ENCODE peak calls at places on chromosomes 16 and 17, in four cellular contexts. V is stomach, P is SK-N-SH, G is sigmoid colon. U is an unnamed sample.

GRCh38 chr17:66952031-66952524 is 12.4 kb upstream of the CACNG4 start:
- DNase-seq in G (no peak), P (no peak), V (peak), U (no peak)

GRCh38 chr16:12317121-12317810 is 340.7 kb downstream of the SNX29 start:
- DNase-seq in G (no peak), P (no peak), V (no peak), U (no peak)

GRCh38 chr16:11627822-11628457 is 40.3 kb upstream of the SNN start:
- DNase-seq in P (no peak), V (peak), G (peak), U (no peak)

GRCh38 chr17:7249830-7250229 is 1.7 kb downstream of the CTDNEP1 start:
- DNase-seq in V (no peak), G (no peak), P (no peak), U (no peak)

GRCh38 chr17:50026046-50026675 is 29.7 kb upstream of the ITGA3 start:
- DNase-seq in V (no peak), G (no peak), P (peak), U (no peak)

GRCh38 chr17:44318077-44318892 is 6.3 kb downstream of the SLC25A39 start:
- DNase-seq in V (no peak), P (peak), G (no peak), U (peak)

GRCh38 chr16:89191033-89191900 is 9.1 kb downstream of the SLC22A31 start:
- DNase-seq in P (peak), V (no peak), G (no peak), U (peak)

GRCh38 chr17:74123350-74123749 is 80.1 kb upstream of the RPL38 start:
- DNase-seq in V (no peak), G (no peak), P (no peak), U (no peak)

GRCh38 chr17:78315355-78316114 is 44.3 kb downstream of the SOCS3 start:
- DNase-seq in P (peak), G (peak), V (peak), U (no peak)

GRCh38 chr16:6160871-6161270 is 1063.3 kb upstream of the EEF2KMT start:
- DNase-seq in P (no peak), V (no peak), G (no peak), U (no peak)

GRCh38 chr17:15782809-15783208 is 50.7 kb downstream of the TBC1D26 start:
- DNase-seq in P (no peak), V (peak), G (peak), U (peak)

GRCh38 chr16:74743668-74744299 is 30.8 kb downstream of the FA2H start:
- DNase-seq in V (peak), G (no peak), P (no peak), U (peak)

GRCh38 chr17:66073384-66073783 is 118.5 kb downstream of the CEP112 start:
- DNase-seq in P (no peak), V (no peak), G (no peak), U (no peak)

GRCh38 chr17:32111141-32111771 is 31.0 kb upstream of the RHOT1 start:
- DNase-seq in P (peak), V (peak), G (peak), U (peak)

GRCh38 chr17:16465861-16466338 is 26.1 kb downstream of the LRRC75A start:
- DNase-seq in G (no peak), V (peak), P (no peak), U (peak)

GRCh38 chr17:1331708-1332107 is 52.2 kb downstream of the TRARG1 start:
- DNase-seq in P (no peak), V (no peak), G (no peak), U (no peak)

GRCh38 chr17:77282524-77283515 is 142.1 kb downstream of the SEC14L1 start:
- DNase-seq in V (peak), G (peak), P (peak), U (peak)

GRCh38 chr17:79985951-79986391 is 49.7 kb downstream of the TBC1D16 start:
- DNase-seq in G (peak), V (no peak), P (peak), U (no peak)

GRCh38 chr17:78133971-78134898 is 3.7 kb downstream of the TMC8 start:
- DNase-seq in V (peak), G (no peak), P (peak), U (peak)

GRCh38 chr16:81558077-81558443 is 113.5 kb downstream of the CMIP start:
- DNase-seq in P (no peak), V (no peak), G (no peak), U (no peak)

GRCh38 chr16:2799852-2800226 is 1.6 kb downstream of the PRSS41 start:
- DNase-seq in P (no peak), V (peak), G (no peak), U (peak)

GRCh38 chr17:63932721-63933120 is 590 bp upstream of the CD79B start:
- DNase-seq in G (no peak), V (no peak), P (peak), U (no peak)
- H3K4me3 ChIP-seq in G (no peak), V (no peak), P (no peak), U (no peak)

GRCh38 chr16:68740628-68741346 is 3.7 kb downstream of the CDH1 start:
- DNase-seq in G (no peak), V (no peak), P (no peak), U (no peak)

GRCh38 chr16:68737046-68737729 is at the start of gene CDH1:
- DNase-seq in V (peak), G (no peak), P (peak), U (peak)

GRCh38 chr16:68736561-68736960 is 531 bp upstream of the CDH1 start:
- DNase-seq in V (no peak), G (no peak), P (no peak), U (no peak)

GRCh38 chr16:68739964-68740627 is 3.0 kb downstream of the CDH1 start:
- DNase-seq in P (no peak), G (no peak), V (no peak), U (no peak)

DNA sequence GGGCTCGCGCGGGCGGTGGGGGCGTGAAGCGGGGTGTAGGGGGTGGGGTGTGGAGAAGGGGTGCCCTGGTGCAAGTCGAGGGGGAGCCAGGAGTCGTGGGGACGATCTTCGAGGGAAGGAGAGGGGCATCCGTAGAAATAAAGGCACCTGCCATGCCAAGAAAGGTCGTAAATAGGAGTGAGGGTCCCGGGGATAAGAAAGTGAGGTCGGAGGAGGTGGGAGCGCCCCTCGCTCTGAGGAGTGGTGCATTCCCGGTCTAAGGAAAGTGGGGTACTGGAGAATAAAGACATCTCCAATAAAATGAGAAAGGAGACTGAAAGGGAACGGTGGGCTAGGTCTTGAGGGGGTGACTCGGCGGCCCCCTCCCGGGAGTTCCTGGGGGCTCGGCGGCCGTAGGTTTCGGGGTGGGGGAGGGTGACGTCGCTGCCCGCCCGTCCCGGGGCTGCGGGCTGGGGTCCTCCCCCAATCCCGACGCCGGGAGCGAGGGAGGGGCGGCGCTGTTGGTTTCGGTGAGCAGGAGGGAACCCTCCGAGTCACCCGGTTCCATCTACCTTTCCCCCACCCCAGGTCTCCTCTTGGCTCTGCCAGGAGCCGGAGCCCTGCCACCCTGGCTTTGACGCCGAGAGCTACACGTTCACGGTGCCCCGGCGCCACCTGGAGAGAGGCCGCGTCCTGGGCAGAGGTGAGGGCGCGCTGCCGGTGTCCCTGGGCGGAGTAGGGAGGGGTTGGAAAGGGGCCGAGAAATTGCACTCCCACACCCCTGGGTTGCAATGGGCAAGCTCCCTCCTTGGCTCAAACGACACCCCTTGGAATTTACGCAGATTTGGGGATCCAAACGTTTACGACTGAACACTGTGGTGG is 868 bp downstream of the CDH1 start:
- DNase-seq in G (no peak), V (peak), P (peak), U (peak)
- TF ChIP-seq EP300 in G (no peak), V (no peak), P (no peak), U (no peak)

GRCh38 chr17:2710804-2711607 is 558 bp downstream of the CLUH start:
- DNase-seq in V (no peak), G (peak), P (peak), U (no peak)

GRCh38 chr17:2710075-2710803 is 1.3 kb downstream of the CLUH start:
- DNase-seq in P (no peak), G (peak), V (no peak), U (no peak)

GRCh38 chr17:2707721-2708584 is 3.6 kb downstream of the CLUH start:
- DNase-seq in P (peak), G (peak), V (peak), U (peak)

GRCh38 chr17:2708585-2709172 is 2.9 kb downstream of the CLUH start:
- DNase-seq in G (no peak), V (no peak), P (no peak), U (peak)

DNA sequence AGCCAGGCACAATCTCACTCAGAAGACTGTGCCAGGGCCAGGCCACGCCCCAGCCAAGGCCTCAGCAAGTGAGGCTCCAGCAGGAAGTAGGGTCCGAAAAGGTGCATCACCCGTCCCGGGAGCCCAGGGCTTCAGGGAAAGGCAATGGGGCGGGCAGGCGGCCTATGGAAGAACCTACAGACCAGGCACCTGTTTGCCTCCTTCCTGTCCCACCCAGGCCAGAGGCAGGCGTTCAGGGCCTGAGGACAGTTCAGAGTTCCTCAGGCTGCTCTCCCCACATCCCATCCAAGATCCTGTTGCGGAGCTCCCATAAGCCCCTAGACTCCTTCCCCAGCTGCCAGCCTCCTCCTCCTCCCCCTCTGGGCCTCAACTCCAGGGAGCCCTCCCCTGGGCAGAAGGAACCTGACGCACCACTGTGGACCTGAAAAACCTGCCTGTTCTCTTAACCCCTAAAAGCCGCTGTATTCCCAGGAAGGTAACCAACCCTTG is 2.3 kb downstream of the CLUH start:
- DNase-seq in P (no peak), V (peak), G (peak), U (peak)
- H3K4me3 ChIP-seq in P (no peak), V (peak), G (peak), U (no peak)

GRCh38 chr16:24275413-24275812 is 19.3 kb downstream of the CACNG3 start:
- DNase-seq in P (no peak), G (no peak), V (no peak), U (no peak)
- TF ChIP-seq EP300 in P (no peak), G (no peak), V (no peak), U (no peak)

DNA sequence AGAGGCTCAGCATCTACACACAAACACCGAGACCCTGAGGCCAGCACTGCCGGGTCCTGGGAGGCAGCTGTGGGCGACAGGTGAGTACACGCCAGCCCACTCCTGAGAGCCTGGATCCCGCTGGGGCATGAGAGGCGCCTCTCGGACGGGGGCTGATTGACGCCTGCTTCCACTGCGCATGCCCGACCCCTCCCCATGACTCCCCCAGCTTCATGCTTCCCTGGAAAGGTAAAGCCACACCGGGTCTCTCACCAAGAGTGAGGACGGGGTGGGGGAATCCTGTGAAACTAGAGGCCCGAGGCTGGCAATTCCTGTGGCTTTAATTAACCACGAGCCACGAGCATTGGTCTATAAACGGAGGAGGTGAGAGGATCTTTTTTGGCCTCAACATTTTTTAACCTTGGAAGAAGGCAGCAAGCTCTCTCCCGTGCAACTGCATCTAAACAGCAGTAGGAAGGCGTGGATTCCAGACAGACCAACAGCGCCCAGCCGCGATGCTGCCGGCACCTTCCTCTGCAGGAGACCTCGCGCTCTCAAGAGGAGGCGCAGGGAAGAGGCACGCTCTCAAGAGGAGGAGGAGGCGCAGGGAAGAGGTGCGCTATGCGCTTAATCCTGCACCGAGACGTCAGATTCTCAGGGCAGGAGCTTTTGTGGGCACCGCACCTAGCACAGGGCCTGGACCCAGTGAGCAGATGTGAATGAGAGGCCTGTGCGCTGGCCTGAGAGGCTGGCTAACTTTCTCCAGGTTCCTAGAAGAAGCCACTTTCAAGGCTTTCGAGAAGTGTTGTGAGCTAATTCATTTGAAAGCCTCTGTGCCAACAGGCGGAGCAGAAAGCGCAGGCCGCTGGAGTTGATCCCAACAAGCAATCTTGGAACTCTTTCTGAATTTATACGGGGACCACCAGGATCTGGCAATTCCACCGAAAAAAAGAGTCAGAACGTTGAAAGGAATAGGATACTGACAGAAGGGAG is 71.6 kb upstream of the METRNL start:
- DNase-seq in V (no peak), P (peak), G (peak), U (no peak)
- H3K4me3 ChIP-seq in V (no peak), P (no peak), G (no peak), U (no peak)

DNA sequence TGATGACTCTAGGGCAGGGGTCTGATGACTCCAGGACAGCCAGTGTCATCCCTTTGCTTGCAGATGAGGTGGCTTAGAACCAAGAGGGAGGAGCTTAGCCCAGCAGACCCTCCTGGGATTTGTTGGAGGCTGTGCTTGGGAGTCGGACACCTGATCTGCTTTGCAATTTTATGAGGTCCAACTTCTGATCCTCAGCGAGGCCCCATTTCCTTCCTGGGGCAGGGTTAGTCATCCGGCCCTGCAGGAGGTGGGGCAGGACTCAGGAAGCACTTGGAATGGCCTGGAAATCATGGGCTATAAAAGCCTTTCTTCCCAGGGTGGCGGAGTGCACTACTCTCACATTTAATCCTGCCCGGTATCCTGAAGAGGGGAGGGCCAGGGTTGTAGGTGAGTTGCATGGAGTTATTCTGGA is 168.5 kb downstream of the MSI2 start:
- DNase-seq in V (no peak), P (no peak), G (no peak), U (no peak)
- TF ChIP-seq EP300 in V (no peak), P (no peak), G (no peak), U (no peak)

U was measured in upper lobe of left lung.